ENCODE peak calls at places on chromosome 1, in nine cellular contexts. P is NT2/D1; C is mesendoderm; V is BE2C; R is heart right ventricle; J is spleen; W is mucosa of descending colon; Y is effector memory CD4-positive, alpha-beta T cell; N is neural progenitor cell. S is an unnamed sample. For H3K36me3, the result is how much of the 10 kb centered on the place peaks cover.

GRCh38 chr1:164712131-164713031 is 153.4 kb downstream of the PBX1 start:
- DNase-seq in P (no peak), C (peak), V (peak), R (peak), J (no peak), W (peak), Y (no peak), N (no peak), S (no peak)

GRCh38 chr1:233087001-233087881 is 136.8 kb downstream of the NTPCR start:
- DNase-seq in P (no peak), C (no peak), V (no peak), R (no peak), J (no peak), W (no peak), Y (no peak), N (peak), S (no peak)

GRCh38 chr1:61158592-61158991 is 76.2 kb downstream of the NFIA start:
- DNase-seq in P (no peak), C (no peak), V (no peak), R (no peak), J (no peak), W (no peak), Y (no peak), N (no peak), S (no peak)

GRCh38 chr1:156844638-156845037 is 14.3 kb downstream of the INSRR start:
- DNase-seq in P (no peak), C (no peak), V (no peak), R (no peak), J (peak), W (no peak), Y (no peak), N (no peak), S (peak)

GRCh38 chr1:152621993-152622392 is 910 bp downstream of the LCE3A start:
- DNase-seq in P (no peak), C (no peak), V (no peak), R (no peak), J (no peak), W (no peak), Y (no peak), N (no peak), S (no peak)

GRCh38 chr1:108010581-108010980 is 45.6 kb upstream of the VAV3 start:
- DNase-seq in P (no peak), C (no peak), V (no peak), R (no peak), J (no peak), W (no peak), Y (no peak), N (no peak), S (no peak)

GRCh38 chr1:56028879-56029278 is 550.5 kb downstream of the PLPP3 start:
- DNase-seq in P (no peak), C (no peak), V (no peak), R (no peak), J (no peak), W (peak), Y (no peak), N (no peak), S (no peak)

GRCh38 chr1:180623579-180624347 is 8.1 kb upstream of the XPR1 start:
- DNase-seq in P (no peak), C (peak), V (no peak), R (no peak), J (no peak), W (peak), Y (no peak), N (peak), S (peak)

GRCh38 chr1:232066521-232066920 is 439.9 kb downstream of the DISC1 start:
- DNase-seq in P (no peak), C (no peak), V (no peak), R (no peak), J (no peak), W (no peak), Y (no peak), N (no peak), S (no peak)

GRCh38 chr1:39116116-39116607 is 88.3 kb upstream of the MACF1 start:
- DNase-seq in P (no peak), C (no peak), V (no peak), R (no peak), J (no peak), W (no peak), Y (no peak), N (no peak), S (no peak)

GRCh38 chr1:203858055-203858454 is 3.3 kb upstream of the SNRPE start:
- DNase-seq in P (no peak), C (peak), V (no peak), R (no peak), J (no peak), W (no peak), Y (no peak), N (no peak), S (no peak)

GRCh38 chr1:200971955-200972711 is 51.4 kb downstream of the KIF21B start:
- DNase-seq in P (peak), C (peak), V (peak), R (peak), J (peak), W (peak), Y (peak), N (peak), S (peak)

GRCh38 chr1:222994506-222995229 is 148.4 kb downstream of the TLR5 start:
- DNase-seq in P (no peak), C (peak), V (no peak), R (no peak), J (no peak), W (no peak), Y (no peak), N (peak), S (no peak)

GRCh38 chr1:5254975-5255374 is 600.6 kb downstream of the AJAP1 start:
- DNase-seq in P (no peak), C (no peak), V (no peak), R (no peak), J (no peak), W (no peak), Y (no peak), N (no peak), S (no peak)

GRCh38 chr1:80202118-80202517 is 1195.6 kb upstream of the ADGRL4 start:
- DNase-seq in P (no peak), C (no peak), V (no peak), R (no peak), J (no peak), W (no peak), Y (no peak), N (no peak), S (no peak)

GRCh38 chr1:202014915-202015676 is 4.7 kb downstream of the ELF3 start:
- DNase-seq in P (no peak), C (no peak), V (no peak), R (no peak), J (no peak), W (peak), Y (no peak), N (no peak), S (no peak)

GRCh38 chr1:208203848-208204609 is 40.2 kb downstream of the PLXNA2 start:
- DNase-seq in P (peak), C (peak), V (no peak), R (peak), J (no peak), W (no peak), Y (no peak), N (no peak), S (no peak)

DNA sequence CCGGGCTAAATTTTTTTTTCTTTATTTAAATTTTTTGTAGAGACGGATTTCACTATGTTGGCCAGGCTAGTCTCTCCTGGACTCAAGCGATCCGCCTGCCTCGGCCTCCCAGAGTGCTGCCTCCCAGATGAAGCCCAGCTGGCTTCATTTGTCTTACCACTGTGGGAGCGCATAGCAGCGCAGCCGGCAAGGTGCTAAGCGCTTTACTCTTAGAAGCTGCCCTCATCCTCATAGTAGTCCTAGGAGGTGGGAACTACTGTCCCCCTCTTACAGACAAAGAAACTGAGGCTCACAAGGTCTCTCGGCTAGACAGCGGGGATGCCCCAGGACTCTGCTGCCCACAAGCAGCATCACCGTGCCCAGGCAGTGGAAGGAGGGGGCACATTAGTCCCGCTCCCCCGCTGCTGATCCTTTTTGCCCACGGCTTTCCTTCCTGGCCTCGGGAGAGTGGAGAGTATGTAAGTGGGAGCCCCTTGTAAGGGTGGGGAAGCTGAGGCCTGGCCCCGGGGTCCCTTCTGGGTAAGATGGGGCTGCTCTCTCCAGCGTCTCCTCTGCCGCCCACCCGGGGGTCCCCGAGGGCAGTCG is 726 bp downstream of the TMEM54 start:
- DNase-seq in P (no peak), C (no peak), V (no peak), R (no peak), J (peak), W (peak), Y (no peak), N (peak), S (peak)
- H3K4me3 ChIP-seq in P (peak), C (no peak), V (no peak), R (peak), J (peak), W (peak), Y (peak), N (peak), S (peak)

GRCh38 chr1:27752372-27752771 is 20.6 kb upstream of the STX12 start:
- DNase-seq in P (no peak), C (no peak), V (no peak), R (no peak), J (no peak), W (no peak), Y (no peak), N (no peak), S (no peak)
- H3K36me3 ChIP-seq in P (half or more), C (under half), V (under half), R (half or more), J (half or more), W (under half), Y (half or more), N (under half), S (under half)

GRCh38 chr1:179143332-179143731 is 61.5 kb downstream of the TOR3A start:
- DNase-seq in P (no peak), C (no peak), V (no peak), R (no peak), J (no peak), W (no peak), Y (no peak), N (no peak), S (no peak)

GRCh38 chr1:179145521-179145920 is 63.7 kb downstream of the TOR3A start:
- DNase-seq in P (no peak), C (no peak), V (no peak), R (no peak), J (no peak), W (no peak), Y (no peak), N (no peak), S (no peak)

GRCh38 chr1:179144621-179145020 is 62.8 kb downstream of the TOR3A start:
- DNase-seq in P (no peak), C (no peak), V (no peak), R (no peak), J (no peak), W (no peak), Y (no peak), N (no peak), S (no peak)

GRCh38 chr1:179141592-179142244 is 59.8 kb downstream of the TOR3A start:
- DNase-seq in P (no peak), C (no peak), V (no peak), R (no peak), J (no peak), W (no peak), Y (no peak), N (peak), S (no peak)

GRCh38 chr1:179142889-179143299 is 61.0 kb downstream of the TOR3A start:
- DNase-seq in P (no peak), C (peak), V (no peak), R (no peak), J (no peak), W (no peak), Y (no peak), N (no peak), S (no peak)
- H3K4me3 ChIP-seq in P (no peak), C (no peak), V (no peak), R (no peak), J (no peak), W (no peak), Y (no peak), N (no peak), S (no peak)

GRCh38 chr1:173062156-173062938 is 11.6 kb upstream of the TNFSF18 start:
- DNase-seq in P (no peak), C (no peak), V (no peak), R (no peak), J (no peak), W (no peak), Y (no peak), N (no peak), S (no peak)

DNA sequence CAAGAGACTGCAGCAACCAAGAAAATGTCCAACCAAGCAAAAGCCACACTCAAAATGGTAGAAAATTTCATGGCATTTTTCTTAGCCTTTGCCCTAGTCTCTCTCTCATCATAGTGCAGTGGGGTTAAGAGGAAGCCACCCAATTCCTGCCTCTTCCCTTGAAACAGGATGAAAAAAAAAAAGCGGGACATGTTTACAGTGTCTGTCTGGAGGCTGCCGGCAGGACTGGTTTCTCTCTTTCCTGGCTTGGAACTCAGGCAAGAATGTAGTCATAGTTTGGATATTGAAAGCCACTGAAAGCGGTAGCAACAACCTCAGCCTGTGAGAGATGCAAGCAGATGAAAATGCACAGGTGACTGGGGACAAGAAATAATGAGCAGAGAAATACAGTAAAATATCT is 13.3 kb upstream of the TNFSF18 start:
- DNase-seq in P (no peak), C (no peak), V (no peak), R (no peak), J (no peak), W (no peak), Y (no peak), N (no peak), S (no peak)
- H3K36me3 ChIP-seq in P (under half), C (under half), V (under half), R (under half), J (under half), W (under half), Y (under half), N (under half), S (under half)

DNA sequence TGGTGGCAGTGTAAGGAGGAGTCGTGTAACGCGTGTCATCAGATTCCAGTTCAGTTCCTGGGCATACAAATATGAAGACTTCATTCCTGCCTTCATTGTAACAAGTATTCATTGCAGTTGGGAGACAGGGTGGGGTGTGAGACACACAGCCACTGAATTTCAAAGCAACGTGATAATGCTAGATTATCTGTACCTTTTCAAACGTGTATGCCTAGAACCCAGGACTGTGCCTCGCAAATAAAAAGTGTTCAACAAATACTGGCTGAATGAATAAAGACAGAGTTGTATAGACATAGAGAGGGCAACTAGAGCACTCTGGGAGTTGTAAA is 571 bp upstream of the YOD1 start:
- DNase-seq in P (no peak), C (no peak), V (no peak), R (no peak), J (no peak), W (no peak), Y (no peak), N (no peak), S (no peak)
- H3K4me3 ChIP-seq in P (peak), C (no peak), V (no peak), R (no peak), J (no peak), W (no peak), Y (no peak), N (peak), S (peak)

GRCh38 chr1:26889580-26890466 is at the start of gene GPN2:
- DNase-seq in P (peak), C (peak), V (peak), R (peak), J (peak), W (peak), Y (peak), N (peak), S (peak)
- H3K36me3 ChIP-seq in P (half or more), C (under half), V (under half), R (half or more), J (half or more), W (under half), Y (under half), N (under half), S (under half)

S was measured in H7.